ENCODE peak calls at places on chromosomes 13 and 19, in six cellular contexts. S, T, B, Q, P and F are unnamed samples.

GRCh38 chr13:34911159-34911558 is 30.9 kb upstream of the NBEA start:
- DNase-seq in S (no peak), T (no peak), B (no peak), Q (no peak), P (no peak), F (no peak)

GRCh38 chr13:107942030-107942617 is 273.2 kb downstream of the LIG4 start:
- DNase-seq in S (no peak), T (no peak), B (no peak), Q (no peak), P (no peak), F (no peak)

GRCh38 chr19:46976845-46977320 is 42.8 kb upstream of the NPAS1 start:
- DNase-seq in S (no peak), T (peak), B (no peak), Q (no peak), P (no peak), F (no peak)

GRCh38 chr13:79776538-79776937 is 295.6 kb downstream of the NDFIP2 start:
- DNase-seq in S (no peak), T (no peak), B (no peak), Q (no peak), P (no peak), F (no peak)

GRCh38 chr13:96109125-96109524 is 19.2 kb downstream of the HS6ST3 start:
- DNase-seq in S (no peak), T (no peak), B (no peak), Q (no peak), P (no peak), F (no peak)

GRCh38 chr13:76314495-76314894 is 571.7 kb downstream of the KCTD12 start:
- DNase-seq in S (no peak), T (no peak), B (no peak), Q (no peak), P (no peak), F (no peak)

GRCh38 chr19:35344511-35345031 is 3.1 kb upstream of the FFAR1 start:
- DNase-seq in S (no peak), T (no peak), B (peak), Q (no peak), P (no peak), F (no peak)

GRCh38 chr13:109144693-109145437 is 515.5 kb downstream of the MYO16 start:
- DNase-seq in S (no peak), T (no peak), B (no peak), Q (no peak), P (no peak), F (no peak)

GRCh38 chr13:95956589-95957148 is 96.5 kb downstream of the UGGT2 start:
- DNase-seq in S (peak), T (peak), B (no peak), Q (no peak), P (no peak), F (no peak)

GRCh38 chr13:105410602-105411001 is 1124.9 kb downstream of the EFNB2 start:
- DNase-seq in S (no peak), T (peak), B (no peak), Q (no peak), P (no peak), F (no peak)

GRCh38 chr19:18109731-18110671 is 12.4 kb downstream of the MAST3 start:
- DNase-seq in S (peak), T (no peak), B (no peak), Q (no peak), P (no peak), F (peak)

GRCh38 chr13:24995225-24995804 is 100.6 kb upstream of the PABPC3 start:
- DNase-seq in S (peak), T (peak), B (no peak), Q (peak), P (peak), F (peak)

GRCh38 chr13:45548281-45548680 is 67.3 kb downstream of the ERICH6B start:
- DNase-seq in S (no peak), T (no peak), B (no peak), Q (no peak), P (no peak), F (no peak)

DNA sequence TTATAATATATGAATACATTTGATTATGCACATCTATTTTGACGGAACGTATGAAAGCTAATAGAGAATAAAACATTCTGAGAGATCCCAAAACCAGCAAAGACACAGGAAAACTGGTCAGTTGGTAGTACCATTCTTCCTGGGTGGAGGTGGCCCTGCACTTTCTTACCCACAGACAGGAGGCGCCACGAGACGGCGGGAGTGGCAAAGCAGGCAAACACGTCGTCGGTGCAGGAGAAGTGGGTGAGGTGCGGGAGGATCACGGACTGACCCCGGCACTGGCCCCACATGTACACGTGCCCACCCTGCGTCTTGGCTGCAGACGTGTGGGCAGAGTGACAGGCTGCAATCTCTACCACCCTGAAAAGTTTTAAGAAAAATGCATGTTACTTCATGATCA is 36.1 kb downstream of the RCBTB1 start:
- DNase-seq in S (no peak), T (no peak), B (no peak), Q (no peak), P (no peak), F (no peak)
- TF ChIP-seq CTCF in S (no peak), T (peak), B (no peak), Q (peak), P (peak), F (peak)

DNA sequence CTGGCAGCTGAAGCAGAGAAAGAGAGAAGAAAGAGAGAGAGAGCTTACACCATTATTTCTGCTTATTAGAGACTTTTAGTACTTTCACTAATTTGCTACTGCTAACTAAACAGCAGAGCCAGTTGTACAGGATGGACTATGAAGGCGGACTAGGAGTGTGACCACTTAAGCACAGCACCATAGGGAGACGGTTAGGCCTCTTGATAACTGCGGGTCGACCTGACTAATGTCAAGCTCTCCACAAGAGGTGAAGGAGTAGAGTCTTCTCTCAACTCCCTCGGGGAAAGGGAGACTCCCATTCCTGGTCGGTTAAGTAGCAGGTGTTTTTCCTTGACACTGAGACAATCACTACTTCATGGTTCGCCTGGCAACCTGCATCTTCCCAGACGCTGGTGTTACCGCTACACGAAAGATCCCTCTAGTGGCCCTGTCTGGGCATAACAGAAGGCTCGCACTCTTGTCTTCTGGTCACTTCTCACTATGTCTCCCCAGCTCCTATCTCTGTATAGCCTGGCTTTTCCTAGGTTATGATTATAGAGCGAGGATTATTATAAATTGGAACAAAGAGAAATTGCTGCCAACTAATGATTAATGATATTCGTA is 5.3 kb upstream of the PSG7 start:
- DNase-seq in S (no peak), T (peak), B (no peak), Q (no peak), P (peak), F (no peak)
- TF ChIP-seq CTCF in S (peak), T (peak), B (peak), Q (peak), P (peak), F (peak)

GRCh38 chr19:31402931-31403330 is 53.7 kb upstream of the TSHZ3 start:
- DNase-seq in S (no peak), T (no peak), B (no peak), Q (no peak), P (no peak), F (no peak)

GRCh38 chr19:31397308-31397707 is 48.1 kb upstream of the TSHZ3 start:
- DNase-seq in S (no peak), T (no peak), B (no peak), Q (no peak), P (no peak), F (no peak)

GRCh38 chr19:31406106-31406505 is 56.9 kb upstream of the TSHZ3 start:
- DNase-seq in S (no peak), T (no peak), B (no peak), Q (no peak), P (no peak), F (no peak)

GRCh38 chr19:31402529-31402928 is 53.3 kb upstream of the TSHZ3 start:
- DNase-seq in S (no peak), T (no peak), B (no peak), Q (no peak), P (no peak), F (no peak)
- TF ChIP-seq CTCF in S (no peak), T (no peak), B (no peak), Q (no peak), P (no peak), F (no peak)

DNA sequence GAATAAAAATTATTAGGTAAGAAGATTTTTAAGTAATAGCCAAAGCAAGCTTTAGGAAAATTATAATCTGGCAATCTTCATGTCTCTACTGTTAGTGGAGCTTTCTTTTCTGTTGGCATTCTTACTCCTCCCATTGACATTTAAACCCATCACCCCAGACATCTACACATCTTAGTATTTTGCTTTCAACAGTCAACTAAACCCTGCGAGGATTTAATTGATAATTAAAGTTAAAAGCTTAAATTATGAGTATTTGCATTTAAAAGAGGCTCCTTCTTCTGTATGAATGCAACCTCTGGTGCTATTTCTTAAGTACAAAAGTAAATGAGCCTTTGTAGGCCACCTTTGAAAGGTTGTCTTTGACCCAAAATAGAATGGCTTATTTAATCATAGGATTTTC is 148.1 kb downstream of the DACH1 start:
- DNase-seq in S (no peak), T (no peak), B (no peak), Q (no peak), P (no peak), F (no peak)
- TF ChIP-seq CTCF in S (no peak), T (no peak), B (no peak), Q (no peak), P (no peak), F (no peak)